ENCODE peak calls at places on chromosomes 3 and 15, in nine cellular contexts. One of them, this sample, is unnamed.

GRCh38 chr3:69200384-69201068 is 78.1 kb upstream of the LMOD3 start:
- DNase-seq in anterior cingulate cortex: no peak
- DNase-seq in activated T-helper 1 cell treated with anti-CD3 and anti-CD28 coated beads, Interleukin-2, amount 50 U/mL, for 16 hours: no peak
- DNase-seq in A549: peak; percentile 82
- DNase-seq in mesenchymal stem cell: peak; percentile 50
- DNase-seq in dorsolateral prefrontal cortex: no peak
- DNase-seq in non-pigmented ciliary epithelial cell: no peak
- DNase-seq in smooth muscle cell of the brain vasculature: peak; percentile 28
- DNase-seq in GM10248: no peak
- DNase-seq in this sample: no peak

GRCh38 chr3:160473978-160474377 is 24.4 kb upstream of the TRIM59 start:
- DNase-seq in anterior cingulate cortex: no peak
- DNase-seq in activated T-helper 1 cell treated with anti-CD3 and anti-CD28 coated beads, Interleukin-2, amount 50 U/mL, for 16 hours: no peak
- DNase-seq in A549: no peak
- DNase-seq in mesenchymal stem cell: no peak
- DNase-seq in dorsolateral prefrontal cortex: no peak
- DNase-seq in non-pigmented ciliary epithelial cell: peak; percentile 83
- DNase-seq in smooth muscle cell of the brain vasculature: peak; percentile 65
- DNase-seq in GM10248: no peak
- DNase-seq in this sample: no peak

GRCh38 chr3:150049317-150049716 is 78.6 kb upstream of the PFN2 start:
- DNase-seq in anterior cingulate cortex: no peak
- DNase-seq in activated T-helper 1 cell treated with anti-CD3 and anti-CD28 coated beads, Interleukin-2, amount 50 U/mL, for 16 hours: no peak
- DNase-seq in A549: no peak
- DNase-seq in mesenchymal stem cell: peak; percentile 28
- DNase-seq in dorsolateral prefrontal cortex: no peak
- DNase-seq in non-pigmented ciliary epithelial cell: no peak
- DNase-seq in smooth muscle cell of the brain vasculature: no peak
- DNase-seq in GM10248: no peak
- DNase-seq in this sample: no peak

GRCh38 chr3:148902173-148902791 is 37.2 kb downstream of the CPA3 start:
- DNase-seq in anterior cingulate cortex: no peak
- DNase-seq in activated T-helper 1 cell treated with anti-CD3 and anti-CD28 coated beads, Interleukin-2, amount 50 U/mL, for 16 hours: no peak
- DNase-seq in A549: no peak
- DNase-seq in mesenchymal stem cell: peak; percentile 22
- DNase-seq in dorsolateral prefrontal cortex: no peak
- DNase-seq in non-pigmented ciliary epithelial cell: peak; percentile 52
- DNase-seq in smooth muscle cell of the brain vasculature: no peak
- DNase-seq in GM10248: no peak
- DNase-seq in this sample: no peak

GRCh38 chr3:27681249-27681748 is 40.8 kb downstream of the EOMES start:
- DNase-seq in anterior cingulate cortex: no peak
- DNase-seq in activated T-helper 1 cell treated with anti-CD3 and anti-CD28 coated beads, Interleukin-2, amount 50 U/mL, for 16 hours: no peak
- DNase-seq in A549: peak; percentile 85
- DNase-seq in mesenchymal stem cell: peak; percentile 85
- DNase-seq in dorsolateral prefrontal cortex: no peak
- DNase-seq in non-pigmented ciliary epithelial cell: peak; percentile 54
- DNase-seq in smooth muscle cell of the brain vasculature: peak; percentile 60
- DNase-seq in GM10248: peak; percentile 65
- DNase-seq in this sample: peak; percentile 86

GRCh38 chr3:61371123-61371522 is 119.9 kb upstream of the FHIT start:
- DNase-seq in anterior cingulate cortex: no peak
- DNase-seq in activated T-helper 1 cell treated with anti-CD3 and anti-CD28 coated beads, Interleukin-2, amount 50 U/mL, for 16 hours: no peak
- DNase-seq in A549: peak; percentile 12
- DNase-seq in mesenchymal stem cell: peak; percentile 7
- DNase-seq in dorsolateral prefrontal cortex: no peak
- DNase-seq in non-pigmented ciliary epithelial cell: no peak
- DNase-seq in smooth muscle cell of the brain vasculature: no peak
- DNase-seq in GM10248: peak; percentile 32
- DNase-seq in this sample: peak; percentile 42

GRCh38 chr15:89836255-89837133 is 21.8 kb upstream of the ANPEP start:
- DNase-seq in anterior cingulate cortex: peak; percentile 22
- DNase-seq in activated T-helper 1 cell treated with anti-CD3 and anti-CD28 coated beads, Interleukin-2, amount 50 U/mL, for 16 hours: no peak
- DNase-seq in A549: no peak
- DNase-seq in mesenchymal stem cell: peak; percentile 98
- DNase-seq in dorsolateral prefrontal cortex: no peak
- DNase-seq in non-pigmented ciliary epithelial cell: peak; percentile 81
- DNase-seq in smooth muscle cell of the brain vasculature: peak; percentile 55
- DNase-seq in GM10248: no peak
- DNase-seq in this sample: no peak

GRCh38 chr15:100311829-100312228 is 29.9 kb downstream of the ADAMTS17 start:
- DNase-seq in anterior cingulate cortex: no peak
- DNase-seq in activated T-helper 1 cell treated with anti-CD3 and anti-CD28 coated beads, Interleukin-2, amount 50 U/mL, for 16 hours: no peak
- DNase-seq in A549: no peak
- DNase-seq in mesenchymal stem cell: no peak
- DNase-seq in dorsolateral prefrontal cortex: no peak
- DNase-seq in non-pigmented ciliary epithelial cell: no peak
- DNase-seq in smooth muscle cell of the brain vasculature: no peak
- DNase-seq in GM10248: no peak
- DNase-seq in this sample: no peak

GRCh38 chr3:37787027-37787868 is 74.4 kb upstream of the CTDSPL start:
- DNase-seq in anterior cingulate cortex: no peak
- DNase-seq in activated T-helper 1 cell treated with anti-CD3 and anti-CD28 coated beads, Interleukin-2, amount 50 U/mL, for 16 hours: no peak
- DNase-seq in A549: no peak
- DNase-seq in mesenchymal stem cell: no peak
- DNase-seq in dorsolateral prefrontal cortex: no peak
- DNase-seq in non-pigmented ciliary epithelial cell: no peak
- DNase-seq in smooth muscle cell of the brain vasculature: no peak
- DNase-seq in GM10248: no peak
- DNase-seq in this sample: no peak

GRCh38 chr15:49988766-49989165 is 130.3 kb downstream of the ATP8B4 start:
- DNase-seq in anterior cingulate cortex: no peak
- DNase-seq in activated T-helper 1 cell treated with anti-CD3 and anti-CD28 coated beads, Interleukin-2, amount 50 U/mL, for 16 hours: no peak
- DNase-seq in A549: no peak
- DNase-seq in mesenchymal stem cell: no peak
- DNase-seq in dorsolateral prefrontal cortex: no peak
- DNase-seq in non-pigmented ciliary epithelial cell: no peak
- DNase-seq in smooth muscle cell of the brain vasculature: no peak
- DNase-seq in GM10248: no peak
- DNase-seq in this sample: no peak

GRCh38 chr15:63191895-63192603 is 2.6 kb downstream of the RAB8B start:
- DNase-seq in anterior cingulate cortex: no peak
- DNase-seq in activated T-helper 1 cell treated with anti-CD3 and anti-CD28 coated beads, Interleukin-2, amount 50 U/mL, for 16 hours: no peak
- DNase-seq in A549: no peak
- DNase-seq in mesenchymal stem cell: no peak
- DNase-seq in dorsolateral prefrontal cortex: no peak
- DNase-seq in non-pigmented ciliary epithelial cell: no peak
- DNase-seq in smooth muscle cell of the brain vasculature: no peak
- DNase-seq in GM10248: peak; percentile 62
- DNase-seq in this sample: no peak

GRCh38 chr15:24617646-24618045 is 57.9 kb upstream of the NPAP1 start:
- DNase-seq in anterior cingulate cortex: no peak
- DNase-seq in activated T-helper 1 cell treated with anti-CD3 and anti-CD28 coated beads, Interleukin-2, amount 50 U/mL, for 16 hours: no peak
- DNase-seq in A549: no peak
- DNase-seq in mesenchymal stem cell: no peak
- DNase-seq in dorsolateral prefrontal cortex: no peak
- DNase-seq in non-pigmented ciliary epithelial cell: no peak
- DNase-seq in smooth muscle cell of the brain vasculature: no peak
- DNase-seq in GM10248: no peak
- DNase-seq in this sample: no peak

GRCh38 chr3:196414469-196414868 is 17.8 kb downstream of the UBXN7 start:
- DNase-seq in anterior cingulate cortex: no peak
- DNase-seq in activated T-helper 1 cell treated with anti-CD3 and anti-CD28 coated beads, Interleukin-2, amount 50 U/mL, for 16 hours: no peak
- DNase-seq in A549: no peak
- DNase-seq in mesenchymal stem cell: peak; percentile 14
- DNase-seq in dorsolateral prefrontal cortex: no peak
- DNase-seq in non-pigmented ciliary epithelial cell: peak; percentile 26
- DNase-seq in smooth muscle cell of the brain vasculature: no peak
- DNase-seq in GM10248: peak; percentile 37
- DNase-seq in this sample: no peak

This sample was measured in RKO.